ENCODE peak calls at places on chromosomes 13 and 19, in ten cellular contexts. One of them, this sample, is unnamed.

GRCh38 chr13:70960841-70961443 is 852.7 kb upstream of the KLHL1 start:
- DNase-seq in T-helper 1 cell: no peak
- DNase-seq in effector CD4-positive, alpha-beta T cell: no peak
- DNase-seq in thoracic aorta: no peak
- DNase-seq in progenitor cell of endocrine pancreas: no peak
- DNase-seq in NCI-H524: peak
- DNase-seq in foreskin fibroblast: peak
- DNase-seq in iPS-NIHi11: no peak
- DNase-seq in effector memory CD8-positive, alpha-beta T cell: no peak
- DNase-seq in Caki2: peak
- DNase-seq in this sample: peak

GRCh38 chr13:42039457-42039945 is 8.9 kb upstream of the DGKH start:
- DNase-seq in T-helper 1 cell: no peak
- DNase-seq in effector CD4-positive, alpha-beta T cell: no peak
- DNase-seq in thoracic aorta: no peak
- DNase-seq in progenitor cell of endocrine pancreas: no peak
- DNase-seq in NCI-H524: peak
- DNase-seq in foreskin fibroblast: no peak
- DNase-seq in iPS-NIHi11: no peak
- DNase-seq in effector memory CD8-positive, alpha-beta T cell: no peak
- DNase-seq in Caki2: no peak
- DNase-seq in this sample: peak

GRCh38 chr13:103973740-103974139 is 907.5 kb upstream of the SLC10A2 start:
- DNase-seq in T-helper 1 cell: no peak
- DNase-seq in effector CD4-positive, alpha-beta T cell: no peak
- DNase-seq in thoracic aorta: no peak
- DNase-seq in progenitor cell of endocrine pancreas: no peak
- DNase-seq in NCI-H524: no peak
- DNase-seq in foreskin fibroblast: no peak
- DNase-seq in iPS-NIHi11: no peak
- DNase-seq in effector memory CD8-positive, alpha-beta T cell: no peak
- DNase-seq in Caki2: no peak
- DNase-seq in this sample: no peak

GRCh38 chr19:16208847-16209246 is 11.1 kb downstream of the AP1M1 start:
- DNase-seq in T-helper 1 cell: no peak
- DNase-seq in effector CD4-positive, alpha-beta T cell: no peak
- DNase-seq in thoracic aorta: no peak
- DNase-seq in progenitor cell of endocrine pancreas: no peak
- DNase-seq in NCI-H524: no peak
- DNase-seq in foreskin fibroblast: no peak
- DNase-seq in iPS-NIHi11: no peak
- DNase-seq in effector memory CD8-positive, alpha-beta T cell: no peak
- DNase-seq in Caki2: no peak
- DNase-seq in this sample: no peak

GRCh38 chr19:45528149-45528743 is 21.0 kb downstream of the VASP start:
- DNase-seq in T-helper 1 cell: no peak
- DNase-seq in effector CD4-positive, alpha-beta T cell: no peak
- DNase-seq in thoracic aorta: no peak
- DNase-seq in progenitor cell of endocrine pancreas: peak
- DNase-seq in NCI-H524: no peak
- DNase-seq in foreskin fibroblast: peak
- DNase-seq in iPS-NIHi11: peak
- DNase-seq in effector memory CD8-positive, alpha-beta T cell: no peak
- DNase-seq in Caki2: peak
- DNase-seq in this sample: no peak

GRCh38 chr13:23898101-23898500 is 799 bp upstream of the C1QTNF9B start:
- DNase-seq in T-helper 1 cell: no peak
- DNase-seq in effector CD4-positive, alpha-beta T cell: no peak
- DNase-seq in thoracic aorta: no peak
- DNase-seq in progenitor cell of endocrine pancreas: no peak
- DNase-seq in NCI-H524: no peak
- DNase-seq in foreskin fibroblast: peak
- DNase-seq in iPS-NIHi11: no peak
- DNase-seq in effector memory CD8-positive, alpha-beta T cell: no peak
- DNase-seq in Caki2: no peak
- DNase-seq in this sample: no peak

GRCh38 chr13:32911506-32911905 is 104.7 kb upstream of the KL start:
- DNase-seq in T-helper 1 cell: no peak
- DNase-seq in effector CD4-positive, alpha-beta T cell: no peak
- DNase-seq in thoracic aorta: no peak
- DNase-seq in progenitor cell of endocrine pancreas: no peak
- DNase-seq in NCI-H524: peak
- DNase-seq in foreskin fibroblast: peak
- DNase-seq in iPS-NIHi11: peak
- DNase-seq in effector memory CD8-positive, alpha-beta T cell: no peak
- DNase-seq in Caki2: peak
- DNase-seq in this sample: peak

GRCh38 chr19:7257148-7258041 is 36.8 kb downstream of the INSR start:
- DNase-seq in T-helper 1 cell: no peak
- DNase-seq in effector CD4-positive, alpha-beta T cell: no peak
- DNase-seq in thoracic aorta: peak
- DNase-seq in progenitor cell of endocrine pancreas: peak
- DNase-seq in NCI-H524: no peak
- DNase-seq in foreskin fibroblast: peak
- DNase-seq in iPS-NIHi11: no peak
- DNase-seq in effector memory CD8-positive, alpha-beta T cell: no peak
- DNase-seq in Caki2: peak
- DNase-seq in this sample: no peak

GRCh38 chr13:41577437-41577836 is 120.1 kb downstream of the RGCC start:
- DNase-seq in T-helper 1 cell: no peak
- DNase-seq in effector CD4-positive, alpha-beta T cell: no peak
- DNase-seq in thoracic aorta: no peak
- DNase-seq in progenitor cell of endocrine pancreas: no peak
- DNase-seq in NCI-H524: no peak
- DNase-seq in foreskin fibroblast: peak
- DNase-seq in iPS-NIHi11: no peak
- DNase-seq in effector memory CD8-positive, alpha-beta T cell: no peak
- DNase-seq in Caki2: no peak
- DNase-seq in this sample: no peak

GRCh38 chr19:43464089-43464775 is 1.2 kb downstream of the LYPD3 start:
- DNase-seq in T-helper 1 cell: no peak
- DNase-seq in effector CD4-positive, alpha-beta T cell: no peak
- DNase-seq in thoracic aorta: peak
- DNase-seq in progenitor cell of endocrine pancreas: peak
- DNase-seq in NCI-H524: peak
- DNase-seq in foreskin fibroblast: no peak
- DNase-seq in iPS-NIHi11: peak
- DNase-seq in effector memory CD8-positive, alpha-beta T cell: no peak
- DNase-seq in Caki2: no peak
- DNase-seq in this sample: no peak

GRCh38 chr19:5613466-5613865 is 9.1 kb downstream of the SAFB2 start:
- DNase-seq in T-helper 1 cell: no peak
- DNase-seq in effector CD4-positive, alpha-beta T cell: no peak
- DNase-seq in thoracic aorta: no peak
- DNase-seq in progenitor cell of endocrine pancreas: no peak
- DNase-seq in NCI-H524: no peak
- DNase-seq in foreskin fibroblast: no peak
- DNase-seq in iPS-NIHi11: no peak
- DNase-seq in effector memory CD8-positive, alpha-beta T cell: no peak
- DNase-seq in Caki2: no peak
- DNase-seq in this sample: no peak

GRCh38 chr13:51002736-51003135 is 93.1 kb downstream of the RNASEH2B start:
- DNase-seq in T-helper 1 cell: no peak
- DNase-seq in effector CD4-positive, alpha-beta T cell: no peak
- DNase-seq in thoracic aorta: no peak
- DNase-seq in progenitor cell of endocrine pancreas: no peak
- DNase-seq in NCI-H524: no peak
- DNase-seq in foreskin fibroblast: no peak
- DNase-seq in iPS-NIHi11: no peak
- DNase-seq in effector memory CD8-positive, alpha-beta T cell: no peak
- DNase-seq in Caki2: no peak
- DNase-seq in this sample: no peak

GRCh38 chr19:34428549-34429285 is 536 bp downstream of the UBA2 start:
- DNase-seq in T-helper 1 cell: no peak
- DNase-seq in effector CD4-positive, alpha-beta T cell: no peak
- DNase-seq in thoracic aorta: no peak
- DNase-seq in progenitor cell of endocrine pancreas: no peak
- DNase-seq in NCI-H524: peak
- DNase-seq in foreskin fibroblast: peak
- DNase-seq in iPS-NIHi11: peak
- DNase-seq in effector memory CD8-positive, alpha-beta T cell: no peak
- DNase-seq in Caki2: peak
- DNase-seq in this sample: peak